ENCODE peak calls at places on chromosomes 3 and 15, in seven cellular contexts. One of them, this sample, is unnamed.

GRCh38 chr3:89315750-89316149 is 208.3 kb downstream of the EPHA3 start:
- DNase-seq in uterus: no peak
- DNase-seq in AG09309: no peak
- DNase-seq in breast epithelium: no peak
- DNase-seq in body of pancreas: no peak
- DNase-seq in stomach: no peak
- DNase-seq in kidney epithelial cell: no peak
- DNase-seq in this sample: no peak

GRCh38 chr3:45832691-45833090 is 9.2 kb downstream of the LZTFL1 start:
- DNase-seq in uterus: no peak
- DNase-seq in AG09309: no peak
- DNase-seq in breast epithelium: no peak
- DNase-seq in body of pancreas: no peak
- DNase-seq in stomach: no peak
- DNase-seq in kidney epithelial cell: no peak
- DNase-seq in this sample: no peak

GRCh38 chr3:127495821-127496220 is 94.7 kb downstream of the TPRA1 start:
- DNase-seq in uterus: no peak
- DNase-seq in AG09309: no peak
- DNase-seq in breast epithelium: no peak
- DNase-seq in body of pancreas: no peak
- DNase-seq in stomach: no peak
- DNase-seq in kidney epithelial cell: no peak
- DNase-seq in this sample: no peak

GRCh38 chr3:169241575-169241927 is 422.0 kb downstream of the MECOM start:
- DNase-seq in uterus: no peak
- DNase-seq in AG09309: no peak
- DNase-seq in breast epithelium: no peak
- DNase-seq in body of pancreas: no peak
- DNase-seq in stomach: no peak
- DNase-seq in kidney epithelial cell: no peak
- DNase-seq in this sample: peak

GRCh38 chr3:156781310-156782230 is 44.6 kb upstream of the LEKR1 start:
- DNase-seq in uterus: no peak
- DNase-seq in AG09309: no peak
- DNase-seq in breast epithelium: no peak
- DNase-seq in body of pancreas: no peak
- DNase-seq in stomach: peak
- DNase-seq in kidney epithelial cell: no peak
- DNase-seq in this sample: peak

GRCh38 chr15:60573936-60574335 is 95.0 kb upstream of the ICE2 start:
- DNase-seq in uterus: no peak
- DNase-seq in AG09309: no peak
- DNase-seq in breast epithelium: no peak
- DNase-seq in body of pancreas: no peak
- DNase-seq in stomach: no peak
- DNase-seq in kidney epithelial cell: no peak
- DNase-seq in this sample: no peak

GRCh38 chr3:31370093-31370666 is 162.5 kb upstream of the STT3B start:
- DNase-seq in uterus: no peak
- DNase-seq in AG09309: no peak
- DNase-seq in breast epithelium: no peak
- DNase-seq in body of pancreas: no peak
- DNase-seq in stomach: no peak
- DNase-seq in kidney epithelial cell: no peak
- DNase-seq in this sample: no peak

GRCh38 chr3:158205994-158206393 is 96.1 kb downstream of the RSRC1 start:
- DNase-seq in uterus: no peak
- DNase-seq in AG09309: no peak
- DNase-seq in breast epithelium: no peak
- DNase-seq in body of pancreas: no peak
- DNase-seq in stomach: no peak
- DNase-seq in kidney epithelial cell: no peak
- DNase-seq in this sample: no peak

GRCh38 chr3:11435420-11435819 is 163.2 kb downstream of the ATG7 start:
- DNase-seq in uterus: no peak
- DNase-seq in AG09309: no peak
- DNase-seq in breast epithelium: no peak
- DNase-seq in body of pancreas: no peak
- DNase-seq in stomach: no peak
- DNase-seq in kidney epithelial cell: no peak
- DNase-seq in this sample: no peak

GRCh38 chr15:58513681-58514336 is 82.0 kb downstream of the LIPC start:
- DNase-seq in uterus: no peak
- DNase-seq in AG09309: no peak
- DNase-seq in breast epithelium: no peak
- DNase-seq in body of pancreas: no peak
- DNase-seq in stomach: no peak
- DNase-seq in kidney epithelial cell: no peak
- DNase-seq in this sample: no peak

GRCh38 chr15:75928680-75929608 is 25.3 kb downstream of the FBXO22 start:
- DNase-seq in uterus: no peak
- DNase-seq in AG09309: no peak
- DNase-seq in breast epithelium: no peak
- DNase-seq in body of pancreas: peak
- DNase-seq in stomach: peak
- DNase-seq in kidney epithelial cell: no peak
- DNase-seq in this sample: no peak

GRCh38 chr3:30612422-30613134 is 6.2 kb downstream of the TGFBR2 start:
- DNase-seq in uterus: no peak
- DNase-seq in AG09309: no peak
- DNase-seq in breast epithelium: no peak
- DNase-seq in body of pancreas: no peak
- DNase-seq in stomach: no peak
- DNase-seq in kidney epithelial cell: no peak
- DNase-seq in this sample: no peak

GRCh38 chr3:157204431-157204830 is 44.5 kb upstream of the CCNL1 start:
- DNase-seq in uterus: no peak
- DNase-seq in AG09309: peak
- DNase-seq in breast epithelium: no peak
- DNase-seq in body of pancreas: no peak
- DNase-seq in stomach: no peak
- DNase-seq in kidney epithelial cell: no peak
- DNase-seq in this sample: peak

GRCh38 chr15:90232196-90232595 is 1.5 kb downstream of the CIB1 start:
- DNase-seq in uterus: no peak
- DNase-seq in AG09309: no peak
- DNase-seq in breast epithelium: no peak
- DNase-seq in body of pancreas: peak
- DNase-seq in stomach: no peak
- DNase-seq in kidney epithelial cell: no peak
- DNase-seq in this sample: no peak

GRCh38 chr3:24145981-24146822 is 201.1 kb downstream of the NR1D2 start:
- DNase-seq in uterus: no peak
- DNase-seq in AG09309: peak
- DNase-seq in breast epithelium: no peak
- DNase-seq in body of pancreas: no peak
- DNase-seq in stomach: no peak
- DNase-seq in kidney epithelial cell: no peak
- DNase-seq in this sample: peak

GRCh38 chr15:83449928-83450501 is 2.9 kb downstream of the SH3GL3 start:
- DNase-seq in uterus: no peak
- DNase-seq in AG09309: no peak
- DNase-seq in breast epithelium: no peak
- DNase-seq in body of pancreas: no peak
- DNase-seq in stomach: no peak
- DNase-seq in kidney epithelial cell: no peak
- DNase-seq in this sample: no peak

GRCh38 chr15:42723068-42723467 is 13.9 kb downstream of the CDAN1 start:
- DNase-seq in uterus: no peak
- DNase-seq in AG09309: no peak
- DNase-seq in breast epithelium: no peak
- DNase-seq in body of pancreas: no peak
- DNase-seq in stomach: no peak
- DNase-seq in kidney epithelial cell: no peak
- DNase-seq in this sample: no peak
- TF ChIP-seq CTCF in uterus: no peak
- TF ChIP-seq CTCF in AG09309: peak
- TF ChIP-seq CTCF in breast epithelium: no peak
- TF ChIP-seq CTCF in body of pancreas: peak
- TF ChIP-seq CTCF in stomach: no peak
- TF ChIP-seq CTCF in kidney epithelial cell: no peak
- TF ChIP-seq CTCF in this sample: peak

GRCh38 chr3:98811048-98811447 is 47.9 kb downstream of the ST3GAL6 start:
- DNase-seq in uterus: no peak
- DNase-seq in AG09309: no peak
- DNase-seq in breast epithelium: no peak
- DNase-seq in body of pancreas: no peak
- DNase-seq in stomach: no peak
- DNase-seq in kidney epithelial cell: no peak
- DNase-seq in this sample: no peak

GRCh38 chr3:98814799-98815450 is 51.8 kb downstream of the ST3GAL6 start:
- DNase-seq in uterus: no peak
- DNase-seq in AG09309: no peak
- DNase-seq in breast epithelium: no peak
- DNase-seq in body of pancreas: no peak
- DNase-seq in stomach: no peak
- DNase-seq in kidney epithelial cell: no peak
- DNase-seq in this sample: no peak

GRCh38 chr3:98809561-98809960 is 46.4 kb downstream of the ST3GAL6 start:
- DNase-seq in uterus: no peak
- DNase-seq in AG09309: no peak
- DNase-seq in breast epithelium: no peak
- DNase-seq in body of pancreas: no peak
- DNase-seq in stomach: no peak
- DNase-seq in kidney epithelial cell: no peak
- DNase-seq in this sample: no peak

GRCh38 chr3:98817546-98817945 is 54.4 kb downstream of the ST3GAL6 start:
- DNase-seq in uterus: no peak
- DNase-seq in AG09309: no peak
- DNase-seq in breast epithelium: no peak
- DNase-seq in body of pancreas: no peak
- DNase-seq in stomach: no peak
- DNase-seq in kidney epithelial cell: no peak
- DNase-seq in this sample: no peak

DNA sequence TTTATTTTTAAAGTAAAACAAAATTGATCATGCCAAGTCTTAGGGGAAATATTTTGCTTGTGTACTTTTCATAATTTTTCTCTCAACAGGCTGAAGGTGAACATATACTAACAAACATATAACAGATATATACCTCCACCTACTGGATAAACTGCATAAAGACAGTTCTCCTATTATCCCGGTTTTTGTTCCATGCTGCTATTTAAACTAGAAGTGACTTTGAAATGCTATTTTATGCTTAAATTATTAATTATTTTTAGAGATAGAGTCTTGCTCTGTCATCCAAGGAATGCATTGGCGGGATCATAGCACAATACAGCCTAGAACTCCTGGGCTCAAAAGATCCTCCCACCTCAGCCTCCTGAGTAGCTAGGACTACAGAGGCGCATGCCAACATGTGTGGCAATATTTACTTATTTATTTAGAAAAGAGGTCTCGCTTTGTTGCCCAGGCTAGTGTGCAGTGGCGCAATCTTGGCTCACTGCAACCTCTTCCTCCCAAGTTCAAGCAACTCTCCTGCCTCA is 49.8 kb downstream of the ST3GAL6 start:
- DNase-seq in uterus: no peak
- DNase-seq in AG09309: no peak
- DNase-seq in breast epithelium: no peak
- DNase-seq in body of pancreas: no peak
- DNase-seq in stomach: peak
- DNase-seq in kidney epithelial cell: no peak
- DNase-seq in this sample: no peak
- TF ChIP-seq CTCF in uterus: peak
- TF ChIP-seq CTCF in AG09309: peak
- TF ChIP-seq CTCF in breast epithelium: peak
- TF ChIP-seq CTCF in body of pancreas: peak
- TF ChIP-seq CTCF in stomach: no peak
- TF ChIP-seq CTCF in kidney epithelial cell: peak
- TF ChIP-seq CTCF in this sample: peak

GRCh38 chr3:128498901-128499530 is 6.0 kb upstream of the GATA2 start:
- DNase-seq in uterus: no peak
- DNase-seq in AG09309: no peak
- DNase-seq in breast epithelium: no peak
- DNase-seq in body of pancreas: no peak
- DNase-seq in stomach: no peak
- DNase-seq in kidney epithelial cell: no peak
- DNase-seq in this sample: no peak

GRCh38 chr3:128499724-128500275 is 6.8 kb upstream of the GATA2 start:
- DNase-seq in uterus: no peak
- DNase-seq in AG09309: no peak
- DNase-seq in breast epithelium: no peak
- DNase-seq in body of pancreas: no peak
- DNase-seq in stomach: no peak
- DNase-seq in kidney epithelial cell: no peak
- DNase-seq in this sample: no peak

GRCh38 chr3:128497305-128498126 is 4.5 kb upstream of the GATA2 start:
- DNase-seq in uterus: peak
- DNase-seq in AG09309: no peak
- DNase-seq in breast epithelium: no peak
- DNase-seq in body of pancreas: peak
- DNase-seq in stomach: peak
- DNase-seq in kidney epithelial cell: no peak
- DNase-seq in this sample: no peak

GRCh38 chr3:128496602-128497304 is 3.8 kb upstream of the GATA2 start:
- DNase-seq in uterus: peak
- DNase-seq in AG09309: no peak
- DNase-seq in breast epithelium: no peak
- DNase-seq in body of pancreas: no peak
- DNase-seq in stomach: no peak
- DNase-seq in kidney epithelial cell: no peak
- DNase-seq in this sample: no peak

GRCh38 chr3:128498127-128498626 is 5.2 kb upstream of the GATA2 start:
- DNase-seq in uterus: no peak
- DNase-seq in AG09309: no peak
- DNase-seq in breast epithelium: no peak
- DNase-seq in body of pancreas: no peak
- DNase-seq in stomach: no peak
- DNase-seq in kidney epithelial cell: no peak
- DNase-seq in this sample: no peak
- TF ChIP-seq CTCF in uterus: no peak
- TF ChIP-seq CTCF in AG09309: no peak
- TF ChIP-seq CTCF in breast epithelium: no peak
- TF ChIP-seq CTCF in body of pancreas: no peak
- TF ChIP-seq CTCF in stomach: no peak
- TF ChIP-seq CTCF in kidney epithelial cell: no peak
- TF ChIP-seq CTCF in this sample: no peak

DNA sequence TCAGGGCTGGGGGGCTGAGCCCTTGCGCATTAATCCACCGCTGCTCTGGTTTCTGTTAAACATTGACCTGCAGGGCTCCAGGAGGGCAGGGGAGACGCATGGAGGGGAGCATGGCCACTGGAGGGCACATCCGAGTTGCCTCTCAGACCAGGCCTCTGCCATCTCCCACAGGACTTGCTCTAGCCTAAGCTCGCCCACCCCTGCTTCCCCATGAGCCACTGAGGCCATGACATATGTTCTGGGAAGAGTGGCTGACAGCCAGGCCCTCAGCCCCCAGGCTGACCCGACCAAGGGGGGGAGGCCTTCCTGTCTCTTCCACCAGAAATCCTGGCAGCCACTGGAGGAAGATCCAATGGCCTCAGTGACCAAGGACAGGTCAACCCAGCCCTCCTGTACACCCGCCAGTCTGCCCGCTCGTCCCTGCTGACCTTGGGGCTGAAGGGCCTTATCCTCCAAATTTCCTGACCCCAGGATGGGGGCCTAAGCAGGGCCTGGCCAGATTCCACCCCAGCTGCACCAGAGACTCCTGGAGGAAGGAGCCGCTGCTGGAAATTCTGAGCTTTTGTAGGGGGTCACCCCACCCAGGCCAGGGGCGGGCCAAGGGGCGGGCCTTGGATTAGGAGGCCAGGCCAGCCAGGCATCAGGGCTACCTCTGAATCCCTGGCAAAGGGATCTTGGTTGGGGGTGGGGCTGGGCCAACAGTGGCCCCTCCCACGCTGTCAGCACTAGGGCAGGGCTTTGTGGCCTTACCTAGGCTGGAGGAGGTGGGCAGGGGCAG is at the start of gene HYAL1:
- DNase-seq in uterus: peak
- DNase-seq in AG09309: no peak
- DNase-seq in breast epithelium: no peak
- DNase-seq in body of pancreas: peak
- DNase-seq in stomach: peak
- DNase-seq in kidney epithelial cell: no peak
- DNase-seq in this sample: no peak
- TF ChIP-seq CTCF in uterus: peak
- TF ChIP-seq CTCF in AG09309: no peak
- TF ChIP-seq CTCF in breast epithelium: no peak
- TF ChIP-seq CTCF in body of pancreas: peak
- TF ChIP-seq CTCF in stomach: no peak
- TF ChIP-seq CTCF in kidney epithelial cell: peak
- TF ChIP-seq CTCF in this sample: peak